ENCODE peak calls at places on chromosomes 7 and 10, in six cellular contexts. A is dorsolateral prefrontal cortex; B is kidney epithelial cell; M is CD4-positive, alpha-beta T cell; P is AG04449; X is HCT116. S is an unnamed sample.
A peak's percentile ranks its signal among the peaks of the same experiment; 100 is the strongest.

GRCh38 chr10:83522881-83523386 is 616.4 kb upstream of the GHITM start:
- DNase-seq in M (no peak), P (peak; percentile 4), A (no peak), X (no peak), B (peak; percentile 52), S (no peak)

GRCh38 chr10:70481831-70482530 is 3.4 kb downstream of the PALD1 start:
- DNase-seq in B (no peak), M (no peak), P (no peak), A (no peak), X (no peak), S (no peak)

GRCh38 chr10:60310746-60311145 is 78.9 kb downstream of the ANK3 start:
- DNase-seq in A (no peak), M (no peak), B (no peak), P (no peak), X (no peak), S (no peak)

GRCh38 chr10:90378524-90379076 is 479.2 kb downstream of the HTR7 start:
- DNase-seq in X (no peak), M (no peak), B (no peak), A (no peak), P (peak; percentile 33), S (no peak)

GRCh38 chr7:157570531-157571200 is 233.9 kb downstream of the DNAJB6 start:
- DNase-seq in B (no peak), X (no peak), M (no peak), A (no peak), P (no peak), S (no peak)

GRCh38 chr10:30560326-30560725 is 69.2 kb downstream of the LYZL2 start:
- DNase-seq in B (no peak), A (no peak), M (no peak), X (no peak), P (no peak), S (no peak)

GRCh38 chr7:2873686-2874551 is 29.8 kb upstream of the GNA12 start:
- DNase-seq in A (no peak), X (peak; percentile 81), B (peak; percentile 73), P (peak; percentile 59), M (no peak), S (no peak)

GRCh38 chr10:103781329-103782061 is 73.9 kb downstream of the SH3PXD2A start:
- DNase-seq in P (peak; percentile 91), A (no peak), B (peak; percentile 97), X (peak; percentile 26), M (no peak), S (no peak)

GRCh38 chr7:50346548-50347497 is 42.3 kb downstream of the IKZF1 start:
- DNase-seq in P (no peak), X (no peak), B (no peak), M (no peak), A (no peak), S (no peak)

GRCh38 chr10:126135177-126135576 is 238.8 kb downstream of the FANK1 start:
- DNase-seq in B (no peak), A (no peak), X (no peak), M (no peak), P (no peak), S (no peak)

GRCh38 chr10:63720072-63720537 is 198.9 kb downstream of the REEP3 start:
- DNase-seq in P (no peak), X (peak; percentile 62), M (peak; percentile 9), B (no peak), A (no peak), S (no peak)

GRCh38 chr10:4006051-4006450 is 221.0 kb upstream of the KLF6 start:
- DNase-seq in X (no peak), A (no peak), B (no peak), M (no peak), P (no peak), S (no peak)

GRCh38 chr7:4325732-4326131 is 356.4 kb upstream of the FOXK1 start:
- DNase-seq in A (no peak), B (no peak), X (no peak), P (no peak), M (no peak), S (no peak)

GRCh38 chr10:16779375-16779774 is 37.8 kb downstream of the RSU1 start:
- DNase-seq in B (no peak), A (no peak), P (no peak), X (no peak), M (no peak), S (no peak)

GRCh38 chr7:107690611-107691010 is 30.0 kb downstream of the SLC26A4 start:
- DNase-seq in B (no peak), X (no peak), M (no peak), P (no peak), A (no peak), S (no peak)

GRCh38 chr10:12924911-12925310 is 76.6 kb downstream of the CCDC3 start:
- DNase-seq in M (no peak), P (no peak), X (no peak), A (no peak), B (no peak), S (peak; percentile 19)

GRCh38 chr10:4131407-4132215 is 346.6 kb upstream of the KLF6 start:
- DNase-seq in B (peak; percentile 56), A (no peak), X (no peak), M (no peak), P (peak; percentile 86), S (no peak)

GRCh38 chr10:99682752-99683151 is 23.4 kb downstream of the ENTPD7 start:
- DNase-seq in X (peak; percentile 29), M (no peak), A (no peak), B (no peak), P (no peak), S (no peak)

GRCh38 chr7:63043657-63044543 is 954.7 kb upstream of the ZNF722 start:
- DNase-seq in P (no peak), B (no peak), M (no peak), X (no peak), A (no peak), S (peak; percentile 84)

GRCh38 chr10:71927669-71928592 is 36.3 kb upstream of the CHST3 start:
- DNase-seq in A (no peak), X (no peak), B (peak; percentile 29), P (peak; percentile 12), M (no peak), S (no peak)

GRCh38 chr10:79331709-79332108 is 15.6 kb upstream of the PPIF start:
- DNase-seq in P (peak; percentile 92), M (peak; percentile 53), A (no peak), X (no peak), B (peak; percentile 75), S (no peak)

GRCh38 chr10:13787015-13787421 is 200.3 kb downstream of the PRPF18 start:
- DNase-seq in X (no peak), A (no peak), P (no peak), B (no peak), M (peak; percentile 73), S (no peak)

GRCh38 chr10:108598320-108598695 is 1325.0 kb downstream of the XPNPEP1 start:
- DNase-seq in A (no peak), X (no peak), P (no peak), M (no peak), B (no peak), S (no peak)

GRCh38 chr10:38156416-38157269 is 62.5 kb downstream of the ZNF37A start:
- DNase-seq in M (no peak), B (no peak), X (no peak), P (no peak), A (no peak), S (no peak)
- TF ChIP-seq CTCF in M (no peak), B (no peak), X (no peak), P (no peak), A (no peak), S (no peak)

DNA sequence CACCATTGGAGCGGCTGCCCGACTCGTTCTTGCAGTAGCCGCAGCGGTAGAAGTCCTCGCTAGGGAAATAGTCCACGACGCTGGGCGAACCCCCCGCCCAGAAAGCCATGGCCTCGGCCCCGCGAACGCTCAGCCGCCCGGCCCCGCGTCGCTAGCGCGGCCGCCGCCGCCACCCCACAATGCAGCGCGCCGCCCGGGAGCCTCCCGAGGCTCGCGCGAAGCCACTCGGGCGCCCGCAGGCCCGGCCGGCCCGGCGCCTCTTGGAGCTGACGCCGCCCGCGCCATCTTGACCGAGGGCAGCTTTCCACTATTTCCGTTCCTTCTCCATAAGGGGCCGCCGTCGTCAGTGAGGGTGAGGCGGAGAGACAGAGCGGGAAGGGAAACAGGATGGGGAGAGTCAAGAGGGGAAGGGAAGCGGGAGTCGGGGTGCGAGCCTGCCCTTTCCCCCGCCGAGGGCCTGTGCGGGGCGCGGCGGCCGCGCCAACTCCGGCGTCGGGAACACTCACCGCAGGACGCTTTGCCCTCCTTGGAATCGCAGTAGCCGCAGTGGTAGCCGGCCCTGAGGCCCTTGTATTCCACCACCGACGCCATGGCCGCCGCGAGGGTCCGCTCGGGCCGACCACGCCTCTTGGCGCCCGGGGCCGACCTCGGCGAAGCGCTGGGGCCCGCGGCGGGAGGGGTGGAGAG is at the start of gene ATE1:
- DNase-seq in X (peak; percentile 88), A (peak; percentile 91), B (peak; percentile 53), M (peak; percentile 83), P (peak; percentile 36), S (peak; percentile 97)
- TF ChIP-seq CTCF in X (no peak), A (no peak), B (no peak), M (no peak), P (peak; percentile 28), S (peak; percentile 27)

DNA sequence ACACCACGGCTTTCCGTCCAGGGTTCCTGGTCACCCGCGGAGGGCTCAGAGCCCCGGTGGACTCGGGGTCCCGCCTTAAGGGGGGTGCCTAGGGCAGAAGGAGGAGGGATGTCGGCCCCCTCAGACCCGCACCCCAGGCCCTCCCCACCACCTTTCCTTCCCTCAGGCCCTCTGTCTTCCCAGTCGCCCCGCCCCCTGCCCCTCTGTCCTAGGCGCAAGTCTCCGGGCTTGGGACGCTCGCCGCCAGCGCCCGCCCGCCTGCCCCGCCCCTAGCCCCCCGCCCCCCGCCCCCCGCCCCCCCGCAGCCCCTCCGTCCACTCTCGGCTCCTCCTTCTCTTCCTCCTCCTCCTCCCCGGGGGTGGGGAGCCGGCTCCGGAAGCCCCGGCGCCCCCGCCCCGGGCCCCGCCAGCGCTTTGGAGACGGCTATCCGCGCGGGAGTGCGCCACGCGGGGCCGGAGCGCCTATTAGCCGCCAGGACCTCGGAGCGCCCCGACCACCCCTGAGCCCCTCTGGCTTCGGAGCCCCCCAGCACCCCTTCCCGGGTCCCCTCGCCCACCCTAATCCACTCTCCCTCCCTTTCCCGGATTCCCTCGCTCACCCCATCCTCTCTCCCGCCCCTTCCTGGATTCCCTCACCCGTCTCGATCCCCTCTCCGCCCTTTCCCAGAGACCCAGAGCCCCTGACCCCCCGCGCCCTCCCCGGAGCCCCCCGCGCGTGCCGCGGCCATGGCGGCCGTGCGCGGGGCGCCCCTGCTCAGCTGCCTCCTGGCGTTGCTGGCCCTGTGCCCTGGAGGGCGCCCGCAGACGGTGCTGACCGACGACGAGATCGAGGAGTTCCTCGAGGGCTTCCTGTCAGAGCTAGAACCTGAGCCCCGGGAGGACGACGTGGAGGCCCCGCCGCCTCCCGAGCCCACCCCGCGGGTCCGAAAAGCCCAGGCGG is at the start of gene AEBP1:
- DNase-seq in B (no peak), X (no peak), P (no peak), M (peak; percentile 36), A (no peak), S (no peak)
- TF ChIP-seq CTCF in B (no peak), X (no peak), P (no peak), M (no peak), A (no peak), S (no peak)

GRCh38 chr10:74289956-74290355 is 138.9 kb downstream of the ADK start:
- DNase-seq in B (no peak), X (no peak), A (no peak), M (no peak), P (no peak), S (no peak)

GRCh38 chr10:74293686-74294365 is 142.8 kb downstream of the ADK start:
- DNase-seq in P (peak; percentile 42), B (no peak), A (no peak), M (no peak), X (no peak), S (no peak)

GRCh38 chr10:74292871-74293427 is 141.9 kb downstream of the ADK start:
- DNase-seq in X (peak; percentile 10), P (peak; percentile 23), M (no peak), B (peak; percentile 23), A (no peak), S (no peak)

GRCh38 chr10:74289172-74289571 is 138.2 kb downstream of the ADK start:
- DNase-seq in A (no peak), P (no peak), B (no peak), X (no peak), M (no peak), S (no peak)

GRCh38 chr10:74290703-74291102 is 139.7 kb downstream of the ADK start:
- DNase-seq in A (no peak), B (no peak), P (peak; percentile 33), M (no peak), X (no peak), S (no peak)
- TF ChIP-seq CTCF in A (no peak), B (no peak), P (no peak), M (no peak), X (no peak), S (no peak)